ENCODE peak calls at places on chromosomes 1 and 21, in nine cellular contexts. S, I, E, D, L, B, A, W and P are unnamed samples.

GRCh38 chr1:6208723-6209660 is 3.1 kb downstream of the RNF207 start:
- DNase-seq in S (no peak), I (peak; percentile 79), E (no peak), D (peak; percentile 63), L (no peak), B (peak; percentile 61), A (peak; percentile 50), W (peak; percentile 33), P (peak; percentile 50)

GRCh38 chr1:228037401-228038386 is 30.9 kb downstream of the WNT3A start:
- DNase-seq in S (no peak), I (no peak), E (no peak), D (no peak), L (no peak), B (peak; percentile 59), A (peak; percentile 29), W (peak; percentile 66), P (peak; percentile 9)

GRCh38 chr1:178868700-178869099 is 2.2 kb downstream of the ANGPTL1 start:
- DNase-seq in S (no peak), I (no peak), E (no peak), D (no peak), L (no peak), B (no peak), A (no peak), W (no peak), P (peak; percentile 6)

GRCh38 chr1:231397882-231398671 is 24.0 kb downstream of the EGLN1 start:
- DNase-seq in S (no peak), I (no peak), E (no peak), D (no peak), L (no peak), B (no peak), A (no peak), W (no peak), P (no peak)

GRCh38 chr1:61241864-61242472 is 159.6 kb downstream of the NFIA start:
- DNase-seq in S (no peak), I (no peak), E (no peak), D (no peak), L (no peak), B (no peak), A (no peak), W (no peak), P (no peak)

GRCh38 chr1:19311931-19312781 is at the start of the genes AKR7A2 and SLC66A1:
- DNase-seq in S (peak; percentile 63), I (peak; percentile 99), E (peak; percentile 78), D (peak; percentile 95), L (peak; percentile 95), B (peak; percentile 95), A (peak; percentile 83), W (peak; percentile 94), P (peak; percentile 85)

GRCh38 chr1:39987869-39988268 is 32.9 kb downstream of the MFSD2A start:
- DNase-seq in S (no peak), I (no peak), E (no peak), D (no peak), L (no peak), B (no peak), A (no peak), W (no peak), P (no peak)

GRCh38 chr1:17434016-17434415 is 5.5 kb downstream of the RCC2 start:
- DNase-seq in S (no peak), I (no peak), E (no peak), D (no peak), L (no peak), B (peak; percentile 84), A (no peak), W (no peak), P (no peak)

GRCh38 chr1:59892836-59893811 is 33.4 kb downstream of the CYP2J2 start:
- DNase-seq in S (no peak), I (no peak), E (no peak), D (no peak), L (no peak), B (peak; percentile 14), A (no peak), W (peak; percentile 90), P (no peak)

GRCh38 chr1:164821648-164822047 is 262.7 kb downstream of the PBX1 start:
- DNase-seq in S (no peak), I (no peak), E (no peak), D (no peak), L (no peak), B (no peak), A (no peak), W (no peak), P (no peak)

GRCh38 chr21:30072496-30072895 is 94.1 kb downstream of the CLDN17 start:
- DNase-seq in S (no peak), I (no peak), E (no peak), D (no peak), L (no peak), B (peak; percentile 85), A (peak; percentile 0), W (peak; percentile 81), P (peak; percentile 52)

GRCh38 chr1:114153051-114153620 is 533 bp downstream of the SYT6 start:
- DNase-seq in S (no peak), I (no peak), E (no peak), D (peak; percentile 21), L (no peak), B (peak; percentile 44), A (no peak), W (no peak), P (no peak)

GRCh38 chr1:54407957-54408700 is 1.9 kb upstream of the SSBP3 start:
- DNase-seq in S (no peak), I (peak; percentile 55), E (no peak), D (no peak), L (no peak), B (peak; percentile 65), A (peak; percentile 91), W (peak; percentile 87), P (peak; percentile 93)

GRCh38 chr1:150619576-150620509 is 9.6 kb downstream of the ENSA start:
- DNase-seq in S (no peak), I (no peak), E (no peak), D (no peak), L (no peak), B (no peak), A (peak; percentile 79), W (peak; percentile 84), P (peak; percentile 90)

GRCh38 chr1:54429838-54430237 is 23.6 kb upstream of the SSBP3 start:
- DNase-seq in S (no peak), I (no peak), E (no peak), D (no peak), L (no peak), B (no peak), A (no peak), W (no peak), P (no peak)

DNA sequence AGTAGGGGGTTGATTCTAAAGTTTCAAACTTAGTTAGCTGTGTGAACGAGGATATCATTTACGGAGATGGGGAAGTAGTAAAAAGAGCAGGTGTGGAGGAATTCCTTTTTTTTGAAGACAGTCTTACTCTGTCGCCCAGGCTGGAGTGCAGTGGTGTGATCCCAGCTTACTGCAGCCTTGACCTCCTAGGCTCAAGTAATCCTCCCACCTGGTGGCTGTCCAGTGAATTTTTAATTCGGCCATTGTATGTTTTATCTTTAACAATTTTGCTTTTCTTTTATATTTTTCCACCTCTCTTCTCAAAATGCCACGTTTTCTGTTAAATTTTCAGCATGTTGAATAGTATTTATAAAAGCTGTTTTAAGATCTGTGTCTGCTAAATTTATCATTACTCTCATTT is 12.3 kb upstream of the CENPF start:
- DNase-seq in S (no peak), I (no peak), E (no peak), D (no peak), L (no peak), B (peak; percentile 41), A (no peak), W (no peak), P (no peak)
- TF ChIP-seq CTCF in S (no peak), I (peak; percentile 10), E (no peak), D (no peak), L (no peak), B (peak; percentile 39), A (no peak), W (no peak), P (no peak)

DNA sequence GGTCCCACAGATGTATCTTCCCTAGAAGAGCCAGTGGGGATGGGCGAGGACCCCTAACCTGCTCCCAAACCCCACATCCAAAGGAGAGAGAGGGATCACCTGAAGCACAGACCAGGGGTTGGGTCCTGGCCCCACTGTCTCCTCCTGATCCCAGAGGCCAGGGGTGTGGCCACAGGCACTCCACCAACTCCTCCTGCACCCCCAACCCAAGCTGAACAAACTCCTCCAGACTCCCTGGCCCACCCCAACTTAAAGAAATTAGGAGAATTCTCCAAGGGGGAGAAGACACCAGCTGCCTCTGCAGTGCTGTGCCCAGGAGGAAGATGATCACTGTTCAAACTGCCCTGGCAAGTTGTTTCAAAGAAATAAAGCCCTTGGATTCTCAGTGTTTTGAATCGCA is 4.5 kb upstream of the PRAMEF12 start:
- DNase-seq in S (no peak), I (no peak), E (no peak), D (no peak), L (no peak), B (no peak), A (no peak), W (no peak), P (no peak)
- H3K4me3 ChIP-seq in S (no peak overlapping the region), I (no peak overlapping the region), E (no peak overlapping the region), D (no peak overlapping the region), L (no peak overlapping the region), B (no peak overlapping the region), A (no peak overlapping the region), W (no peak overlapping the region), P (no peak overlapping the region)

DNA sequence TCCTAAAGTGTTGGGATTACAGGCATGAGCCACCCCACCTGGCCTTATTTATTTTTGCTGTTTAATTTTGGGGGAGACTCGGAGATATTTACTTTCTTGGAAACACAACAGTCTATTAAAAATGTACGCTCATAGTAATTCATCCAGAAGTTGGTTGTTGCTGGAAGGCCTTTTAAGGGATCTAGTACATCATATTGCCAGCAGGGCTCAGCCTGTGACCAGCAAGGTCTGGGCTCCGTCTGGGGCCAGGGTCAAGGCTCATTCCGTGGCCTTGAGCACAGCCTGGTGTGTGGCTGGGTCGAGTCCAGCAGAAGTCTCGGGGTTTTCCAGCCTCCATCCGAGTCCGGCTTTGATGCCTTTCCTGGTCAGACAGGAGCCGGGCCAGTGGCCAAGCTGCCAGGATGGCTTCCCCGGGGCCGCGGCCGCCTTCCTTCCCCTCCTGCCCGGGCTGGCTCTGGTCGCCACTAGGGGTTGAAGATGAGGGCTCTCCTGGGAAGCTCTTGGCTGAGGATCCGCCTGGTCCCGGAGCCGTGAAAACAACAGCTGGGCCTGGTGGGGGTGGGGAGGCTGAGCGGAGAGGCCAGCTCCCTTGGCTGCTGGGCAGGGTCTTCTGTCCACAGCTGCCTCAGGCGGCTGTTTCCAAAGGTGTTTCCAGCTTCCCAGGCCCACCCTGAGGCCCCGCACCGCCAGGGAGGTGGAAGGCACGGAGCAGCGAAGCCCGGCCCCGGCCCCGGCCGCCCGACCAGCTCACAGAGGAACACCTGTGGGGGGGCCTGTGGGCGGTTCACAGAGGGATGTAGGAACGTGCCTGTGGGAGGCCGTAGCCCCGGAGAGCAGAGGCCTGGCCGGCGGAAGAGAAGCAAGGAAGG is 5.1 kb upstream of the VWA1 start:
- DNase-seq in S (no peak), I (no peak), E (no peak), D (peak; percentile 89), L (no peak), B (peak; percentile 74), A (peak; percentile 59), W (no peak), P (peak; percentile 51)
- TF ChIP-seq CTCF in S (peak; percentile 24), I (no peak), E (no peak), D (peak; percentile 26), L (no peak), B (peak; percentile 32), A (peak; percentile 17), W (peak; percentile 22), P (peak; percentile 18)

DNA sequence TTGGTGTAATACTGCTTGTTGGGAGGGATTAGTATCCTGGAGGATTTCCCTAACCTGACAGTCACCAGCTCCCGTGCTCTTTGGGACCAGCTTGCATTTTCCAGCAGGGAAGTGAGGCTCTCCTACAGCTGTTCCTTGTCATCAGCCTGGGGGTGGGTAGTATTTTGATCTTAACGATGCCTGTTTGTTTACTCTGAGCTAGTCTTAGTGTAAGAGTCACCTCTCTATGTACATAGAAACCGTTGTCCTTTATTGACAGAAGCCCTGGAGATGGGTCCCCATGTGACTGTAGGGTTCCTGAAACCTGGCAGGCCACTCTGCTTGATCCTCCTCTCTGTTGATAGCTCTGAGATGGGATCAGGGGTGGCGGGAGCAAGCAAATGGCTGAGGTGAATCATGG is 58.0 kb downstream of the ACP6 start:
- DNase-seq in S (no peak), I (no peak), E (no peak), D (no peak), L (no peak), B (no peak), A (no peak), W (no peak), P (no peak)
- H3K4me3 ChIP-seq in S (no peak overlapping the region), I (no peak overlapping the region), E (no peak overlapping the region), D (no peak overlapping the region), L (no peak overlapping the region), B (no peak overlapping the region), A (no peak overlapping the region), W (no peak overlapping the region), P (no peak overlapping the region)